ENCODE peak calls at places on chromosomes 2 and 18, in seven cellular contexts. R is HL-60, U is heart right ventricle, T is IMR-90, M is GM23338, F is GM13976, J is foreskin fibroblast. L is an unnamed sample.

GRCh38 chr18:34840416-34840815 is 130.3 kb downstream of the DTNA start:
- DNase-seq in R (no peak), U (no peak), T (no peak), M (no peak), F (no peak), J (no peak), L (no peak)

GRCh38 chr2:328761-329160 is 40.9 kb upstream of the ALKAL2 start:
- DNase-seq in R (no peak), U (no peak), T (no peak), M (no peak), F (no peak), J (no peak), L (no peak)

GRCh38 chr2:217256261-217256660 is 396.4 kb upstream of the TNP1 start:
- DNase-seq in R (no peak), U (no peak), T (peak), M (no peak), F (no peak), J (no peak), L (no peak)

GRCh38 chr2:216535454-216535995 is 36.9 kb downstream of the RPL37A start:
- DNase-seq in R (no peak), U (peak), T (peak), M (no peak), F (no peak), J (peak), L (no peak)

GRCh38 chr2:205629021-205629817 is 53.1 kb upstream of the NRP2 start:
- DNase-seq in R (no peak), U (no peak), T (no peak), M (no peak), F (no peak), J (no peak), L (no peak)

GRCh38 chr2:222357930-222358329 is 59.1 kb upstream of the PAX3 start:
- DNase-seq in R (no peak), U (no peak), T (no peak), M (no peak), F (no peak), J (no peak), L (no peak)

GRCh38 chr18:77495079-77495478 is 245.4 kb downstream of the GALR1 start:
- DNase-seq in R (peak), U (no peak), T (no peak), M (no peak), F (no peak), J (no peak), L (no peak)

GRCh38 chr2:121186261-121186660 is 98.7 kb downstream of the TFCP2L1 start:
- DNase-seq in R (no peak), U (no peak), T (no peak), M (no peak), F (no peak), J (no peak), L (no peak)

GRCh38 chr2:41922177-41922576 is 125.6 kb upstream of the PKDCC start:
- DNase-seq in R (no peak), U (no peak), T (no peak), M (no peak), F (no peak), J (no peak), L (no peak)

GRCh38 chr18:60411715-60412114 is 39.1 kb upstream of the MC4R start:
- DNase-seq in R (no peak), U (no peak), T (no peak), M (peak), F (no peak), J (no peak), L (peak)
- TF ChIP-seq CTCF in R (no peak), U (no peak), T (no peak), M (peak), F (no peak), J (peak), L (no peak)

DNA sequence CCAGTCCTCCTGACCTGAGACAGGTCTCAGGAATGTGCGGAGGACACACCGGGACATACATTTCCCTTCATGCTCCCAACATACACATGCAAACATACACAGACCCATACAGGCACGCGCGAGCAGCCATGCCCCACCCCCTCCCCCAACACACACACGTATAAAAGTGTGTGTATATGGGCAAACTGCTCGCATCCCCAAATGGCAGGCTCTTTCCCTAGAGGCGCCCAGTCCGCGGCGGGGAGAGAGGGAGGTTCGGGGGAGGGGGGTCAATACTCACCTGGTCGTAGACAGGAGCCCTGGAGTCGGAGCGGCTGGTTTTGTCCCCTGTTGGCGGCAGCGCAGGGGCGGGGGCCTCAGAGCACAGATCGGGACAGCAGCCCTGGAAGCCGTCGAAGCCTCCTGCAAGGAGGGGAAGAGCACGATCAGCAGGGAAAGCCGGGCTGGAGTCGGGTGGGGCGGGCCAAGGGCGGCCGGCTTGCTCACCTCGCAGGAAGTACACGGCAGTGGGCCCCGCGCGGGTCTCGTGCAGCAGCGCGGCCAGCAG is 686 bp downstream of the DUSP2 start:
- DNase-seq in R (no peak), U (no peak), T (no peak), M (peak), F (no peak), J (no peak), L (no peak)
- TF ChIP-seq CTCF in R (no peak), U (no peak), T (no peak), M (no peak), F (no peak), J (no peak), L (no peak)

GRCh38 chr18:68494802-68495560 is 219.9 kb downstream of the TMX3 start:
- DNase-seq in R (no peak), U (peak), T (peak), M (peak), F (no peak), J (peak), L (no peak)
- TF ChIP-seq CTCF in R (no peak), U (no peak), T (no peak), M (no peak), F (no peak), J (no peak), L (no peak)

GRCh38 chr2:240014327-240014726 is 10.8 kb downstream of the NDUFA10 start:
- DNase-seq in R (no peak), U (no peak), T (no peak), M (no peak), F (no peak), J (no peak), L (no peak)

GRCh38 chr2:240018071-240018750 is 6.9 kb downstream of the NDUFA10 start:
- DNase-seq in R (no peak), U (no peak), T (no peak), M (no peak), F (no peak), J (no peak), L (no peak)

GRCh38 chr2:240013343-240013742 is 11.8 kb downstream of the NDUFA10 start:
- DNase-seq in R (no peak), U (no peak), T (peak), M (no peak), F (no peak), J (no peak), L (no peak)
- TF ChIP-seq CTCF in R (peak), U (no peak), T (peak), M (no peak), F (no peak), J (peak), L (peak)

GRCh38 chr2:232549655-232550350 is 554 bp downstream of the TIGD1 start:
- DNase-seq in R (no peak), U (no peak), T (no peak), M (no peak), F (no peak), J (no peak), L (no peak)

GRCh38 chr2:232551776-232552175 is 1.3 kb downstream of the EIF4E2 start:
- DNase-seq in R (no peak), U (no peak), T (no peak), M (no peak), F (no peak), J (no peak), L (no peak)

GRCh38 chr2:232551289-232551688 is 800 bp downstream of the EIF4E2 start:
- DNase-seq in R (no peak), U (no peak), T (no peak), M (no peak), F (peak), J (no peak), L (no peak)

GRCh38 chr2:232547991-232548390 is 2.4 kb downstream of the TIGD1 start:
- DNase-seq in R (no peak), U (no peak), T (no peak), M (no peak), F (no peak), J (no peak), L (no peak)

GRCh38 chr2:232550351-232551261 is at the start of the genes EIF4E2 and TIGD1:
- DNase-seq in R (peak), U (peak), T (peak), M (peak), F (peak), J (peak), L (peak)
- TF ChIP-seq CTCF in R (no peak), U (no peak), T (peak), M (peak), F (no peak), J (no peak), L (peak)

L was measured in endothelial cell.